ENCODE peak calls at places on chromosomes 7 and 10, in six cellular contexts. U is EL, Y is hypothalamus, I is endothelial cell, S is naive B cell, A is Calu3. V is an unnamed sample.

GRCh38 chr10:24793648-24794379 is 70.1 kb upstream of the ARHGAP21 start:
- DNase-seq in U (peak), Y (no peak), I (no peak), S (no peak), A (no peak), V (no peak)

GRCh38 chr10:6148251-6148691 is 54.5 kb upstream of the PFKFB3 start:
- DNase-seq in U (no peak), Y (no peak), I (no peak), S (peak), A (no peak), V (no peak)

GRCh38 chr7:114574384-114574783 is 159.8 kb downstream of the FOXP2 start:
- DNase-seq in U (no peak), Y (no peak), I (no peak), S (no peak), A (no peak), V (no peak)

GRCh38 chr10:116298586-116298985 is 25.6 kb upstream of the GFRA1 start:
- DNase-seq in U (no peak), Y (no peak), I (no peak), S (no peak), A (no peak), V (no peak)

GRCh38 chr7:25952277-25953057 is 199.5 kb upstream of the NFE2L3 start:
- DNase-seq in U (no peak), Y (no peak), I (no peak), S (no peak), A (peak), V (no peak)

GRCh38 chr10:130834170-130834569 is 477.4 kb downstream of the TCERG1L start:
- DNase-seq in U (no peak), Y (no peak), I (no peak), S (no peak), A (no peak), V (no peak)

GRCh38 chr7:30559566-30559965 is 35.1 kb upstream of the GARS1 start:
- DNase-seq in U (peak), Y (no peak), I (peak), S (no peak), A (no peak), V (no peak)

GRCh38 chr7:130008941-130009847 is 42.0 kb downstream of the ZC3HC1 start:
- DNase-seq in U (peak), Y (no peak), I (no peak), S (no peak), A (peak), V (peak)

GRCh38 chr10:62441953-62442352 is 67.8 kb downstream of the ZNF365 start:
- DNase-seq in U (no peak), Y (no peak), I (no peak), S (no peak), A (no peak), V (no peak)

GRCh38 chr7:30148951-30149459 is 14.2 kb downstream of the MTURN start:
- DNase-seq in U (no peak), Y (no peak), I (no peak), S (peak), A (peak), V (peak)

GRCh38 chr10:32346551-32347362 is at the start of gene EPC1:
- DNase-seq in U (peak), Y (peak), I (peak), S (peak), A (peak), V (peak)

GRCh38 chr7:93719546-93719945 is 145.0 kb upstream of the CALCR start:
- DNase-seq in U (peak), Y (no peak), I (no peak), S (no peak), A (no peak), V (no peak)

GRCh38 chr10:86686972-86687371 is 18.7 kb downstream of the LDB3 start:
- DNase-seq in U (no peak), Y (no peak), I (no peak), S (no peak), A (no peak), V (no peak)

GRCh38 chr10:4343798-4344370 is 482.1 kb upstream of the AKR1E2 start:
- DNase-seq in U (peak), Y (no peak), I (no peak), S (no peak), A (no peak), V (no peak)

GRCh38 chr10:47452495-47453434 is 31.1 kb downstream of the ANXA8 start:
- DNase-seq in U (no peak), Y (no peak), I (no peak), S (no peak), A (no peak), V (no peak)

GRCh38 chr7:41870505-41871138 is 167.7 kb upstream of the INHBA start:
- DNase-seq in U (peak), Y (no peak), I (no peak), S (no peak), A (no peak), V (no peak)

GRCh38 chr10:70985824-70986336 is 97.5 kb upstream of the PCBD1 start:
- DNase-seq in U (no peak), Y (no peak), I (no peak), S (no peak), A (no peak), V (no peak)

GRCh38 chr10:93199221-93199681 is 125.6 kb downstream of the CYP26A1 start:
- DNase-seq in U (peak), Y (no peak), I (no peak), S (no peak), A (peak), V (no peak)

GRCh38 chr7:158606671-158607424 is 19.2 kb upstream of the PTPRN2 start:
- DNase-seq in U (no peak), Y (no peak), I (no peak), S (no peak), A (no peak), V (no peak)

GRCh38 chr7:151992375-151992774 is 33.1 kb upstream of the GALNT11 start:
- DNase-seq in U (peak), Y (no peak), I (peak), S (peak), A (peak), V (peak)

GRCh38 chr10:94614558-94614957 is 69.0 kb downstream of the HELLS start:
- DNase-seq in U (no peak), Y (no peak), I (no peak), S (no peak), A (no peak), V (no peak)

GRCh38 chr10:28997736-28998135 is 291.1 kb upstream of the LYZL1 start:
- DNase-seq in U (no peak), Y (no peak), I (no peak), S (no peak), A (no peak), V (no peak)

GRCh38 chr7:12028508-12028907 is 182.6 kb upstream of the TMEM106B start:
- DNase-seq in U (peak), Y (no peak), I (no peak), S (no peak), A (no peak), V (no peak)

GRCh38 chr7:41584746-41585145 is 118.1 kb downstream of the INHBA start:
- DNase-seq in U (peak), Y (no peak), I (no peak), S (no peak), A (no peak), V (no peak)

GRCh38 chr7:30424536-30424935 is 54.0 kb downstream of the NOD1 start:
- DNase-seq in U (no peak), Y (no peak), I (no peak), S (no peak), A (no peak), V (no peak)

GRCh38 chr7:32378991-32379390 is 111.2 kb downstream of the LSM5 start:
- DNase-seq in U (no peak), Y (no peak), I (no peak), S (no peak), A (no peak), V (peak)

GRCh38 chr10:45653454-45653853 is 19.1 kb downstream of the ZFAND4 start:
- DNase-seq in U (no peak), Y (no peak), I (no peak), S (no peak), A (no peak), V (no peak)

GRCh38 chr10:52955337-52955736 is 182.8 kb upstream of the MBL2 start:
- DNase-seq in U (no peak), Y (no peak), I (no peak), S (no peak), A (no peak), V (no peak)

GRCh38 chr7:47634273-47634672 is 52.4 kb upstream of the TNS3 start:
- DNase-seq in U (peak), Y (no peak), I (no peak), S (no peak), A (no peak), V (no peak)

GRCh38 chr7:157018328-157018996 is 8.0 kb upstream of the MNX1 start:
- DNase-seq in U (no peak), Y (no peak), I (no peak), S (no peak), A (no peak), V (no peak)

GRCh38 chr10:54133201-54133600 is 667.8 kb downstream of the PCDH15 start:
- DNase-seq in U (no peak), Y (no peak), I (no peak), S (no peak), A (no peak), V (no peak)

GRCh38 chr10:18159596-18159995 is 19.4 kb downstream of the CACNB2 start:
- DNase-seq in U (no peak), Y (no peak), I (no peak), S (no peak), A (no peak), V (no peak)

GRCh38 chr10:69871074-69871473 is 69.4 kb downstream of the COL13A1 start:
- DNase-seq in U (no peak), Y (no peak), I (no peak), S (no peak), A (no peak), V (no peak)

GRCh38 chr10:9709849-9710248 is 1307.8 kb upstream of the CELF2 start:
- DNase-seq in U (peak), Y (no peak), I (no peak), S (no peak), A (no peak), V (peak)

GRCh38 chr7:72481934-72482333 is 69.8 kb upstream of the CALN1 start:
- DNase-seq in U (no peak), Y (no peak), I (no peak), S (no peak), A (no peak), V (no peak)

V was measured in RWPE1.